ENCODE peak calls at places on chromosomes 12 and 14, in eight cellular contexts. E is hepatocyte, M is GM23248, S is HCT116, B is neural progenitor cell, L is PC-3, J is GM23338, H is SK-N-SH. R is an unnamed sample. For H3K79me2, the result is how much of the 10 kb centered on the place peaks cover.

GRCh38 chr14:76701981-76702380 is 59.3 kb upstream of the VASH1 start:
- DNase-seq in E (no peak), M (no peak), S (no peak), B (no peak), L (no peak), J (no peak), H (no peak), R (no peak)

GRCh38 chr12:40253936-40254335 is 29.1 kb downstream of the LRRK2 start:
- DNase-seq in E (no peak), M (peak), S (no peak), B (no peak), L (no peak), J (no peak), H (no peak), R (no peak)

GRCh38 chr12:32993404-32993803 is 96.8 kb upstream of the PKP2 start:
- DNase-seq in E (no peak), M (no peak), S (no peak), B (no peak), L (peak), J (no peak), H (no peak), R (no peak)

GRCh38 chr14:106657460-106657859 is 1131.1 kb downstream of the TMEM121 start:
- DNase-seq in E (no peak), M (no peak), S (no peak), B (no peak), L (no peak), J (no peak), H (peak), R (peak)

GRCh38 chr14:100434911-100435455 is 111.8 kb downstream of the SLC25A47 start:
- DNase-seq in E (no peak), M (no peak), S (no peak), B (no peak), L (no peak), J (no peak), H (no peak), R (no peak)

GRCh38 chr14:90777830-90778467 is 38.3 kb downstream of the TTC7B start:
- DNase-seq in E (no peak), M (no peak), S (no peak), B (no peak), L (no peak), J (no peak), H (no peak), R (no peak)

GRCh38 chr12:70661762-70662161 is 24.5 kb upstream of the PTPRB start:
- DNase-seq in E (no peak), M (peak), S (no peak), B (no peak), L (peak), J (no peak), H (no peak), R (no peak)

GRCh38 chr12:4383304-4383865 is 3.9 kb upstream of the FGF23 start:
- DNase-seq in E (peak), M (no peak), S (no peak), B (peak), L (no peak), J (peak), H (peak), R (peak)

GRCh38 chr12:62332598-62332997 is 72.4 kb downstream of the USP15 start:
- DNase-seq in E (no peak), M (peak), S (no peak), B (no peak), L (peak), J (no peak), H (no peak), R (no peak)

GRCh38 chr14:79084861-79085260 is 914.7 kb downstream of the NRXN3 start:
- DNase-seq in E (no peak), M (no peak), S (no peak), B (no peak), L (no peak), J (no peak), H (no peak), R (no peak)

GRCh38 chr12:48084066-48084465 is 21.8 kb downstream of the SENP1 start:
- DNase-seq in E (peak), M (peak), S (no peak), B (peak), L (peak), J (peak), H (peak), R (peak)

GRCh38 chr12:22304341-22304740 is 30.2 kb downstream of the ST8SIA1 start:
- DNase-seq in E (no peak), M (no peak), S (no peak), B (no peak), L (no peak), J (no peak), H (no peak), R (no peak)

GRCh38 chr12:23628836-23629235 is 320.6 kb downstream of the SOX5 start:
- DNase-seq in E (no peak), M (no peak), S (no peak), B (peak), L (no peak), J (peak), H (no peak), R (no peak)

GRCh38 chr14:66315548-66315947 is 170.6 kb upstream of the CCDC196 start:
- DNase-seq in E (no peak), M (no peak), S (no peak), B (peak), L (no peak), J (peak), H (no peak), R (no peak)

GRCh38 chr14:39175445-39176262 is 600 bp downstream of the PNN start:
- DNase-seq in E (peak), M (peak), S (no peak), B (peak), L (peak), J (peak), H (peak), R (peak)

GRCh38 chr12:95385246-95385645 is 88.7 kb upstream of the METAP2 start:
- DNase-seq in E (peak), M (peak), S (no peak), B (peak), L (no peak), J (peak), H (no peak), R (peak)

GRCh38 chr12:54526800-54527630 is 22.4 kb upstream of the PDE1B start:
- DNase-seq in E (peak), M (peak), S (peak), B (peak), L (peak), J (peak), H (no peak), R (peak)

GRCh38 chr14:100304825-100305445 is 1.3 kb downstream of the SLC25A29 start:
- DNase-seq in E (peak), M (peak), S (no peak), B (peak), L (peak), J (peak), H (no peak), R (no peak)

GRCh38 chr12:49296034-49296835 is 1.3 kb downstream of the PRPH start:
- DNase-seq in E (peak), M (peak), S (no peak), B (peak), L (peak), J (peak), H (peak), R (peak)

GRCh38 chr12:109715310-109716091 is 1.9 kb downstream of the FAM222A start:
- DNase-seq in E (no peak), M (peak), S (no peak), B (peak), L (no peak), J (peak), H (peak), R (no peak)

GRCh38 chr12:73374360-73374759 is 1102.2 kb downstream of the TRHDE start:
- DNase-seq in E (no peak), M (no peak), S (no peak), B (no peak), L (no peak), J (no peak), H (no peak), R (no peak)

GRCh38 chr12:94749890-94750289 is 99.5 kb upstream of the TMCC3 start:
- DNase-seq in E (no peak), M (no peak), S (no peak), B (no peak), L (no peak), J (no peak), H (no peak), R (no peak)

GRCh38 chr12:57534250-57534649 is 11.6 kb downstream of the MBD6 start:
- DNase-seq in E (no peak), M (no peak), S (no peak), B (no peak), L (no peak), J (no peak), H (no peak), R (no peak)

GRCh38 chr12:25558566-25558965 is 5.5 kb upstream of the LMNTD1 start:
- DNase-seq in E (no peak), M (peak), S (no peak), B (no peak), L (no peak), J (no peak), H (no peak), R (no peak)

GRCh38 chr12:56574210-56574609 is 52.6 kb downstream of the RBMS2 start:
- DNase-seq in E (no peak), M (peak), S (no peak), B (no peak), L (peak), J (no peak), H (no peak), R (no peak)

GRCh38 chr14:64541261-64541970 is 875 bp downstream of the HSPA2 start:
- DNase-seq in E (no peak), M (peak), S (no peak), B (no peak), L (no peak), J (peak), H (no peak), R (no peak)

GRCh38 chr14:64540208-64541202 is at the start of gene HSPA2:
- DNase-seq in E (peak), M (peak), S (peak), B (peak), L (peak), J (peak), H (peak), R (peak)

GRCh38 chr14:64542839-64543207 is 2.3 kb downstream of the HSPA2 start:
- DNase-seq in E (no peak), M (no peak), S (no peak), B (no peak), L (no peak), J (no peak), H (no peak), R (no peak)

GRCh38 chr14:64544607-64545312 is 4.2 kb downstream of the HSPA2 start:
- DNase-seq in E (no peak), M (no peak), S (no peak), B (no peak), L (no peak), J (peak), H (no peak), R (no peak)

DNA sequence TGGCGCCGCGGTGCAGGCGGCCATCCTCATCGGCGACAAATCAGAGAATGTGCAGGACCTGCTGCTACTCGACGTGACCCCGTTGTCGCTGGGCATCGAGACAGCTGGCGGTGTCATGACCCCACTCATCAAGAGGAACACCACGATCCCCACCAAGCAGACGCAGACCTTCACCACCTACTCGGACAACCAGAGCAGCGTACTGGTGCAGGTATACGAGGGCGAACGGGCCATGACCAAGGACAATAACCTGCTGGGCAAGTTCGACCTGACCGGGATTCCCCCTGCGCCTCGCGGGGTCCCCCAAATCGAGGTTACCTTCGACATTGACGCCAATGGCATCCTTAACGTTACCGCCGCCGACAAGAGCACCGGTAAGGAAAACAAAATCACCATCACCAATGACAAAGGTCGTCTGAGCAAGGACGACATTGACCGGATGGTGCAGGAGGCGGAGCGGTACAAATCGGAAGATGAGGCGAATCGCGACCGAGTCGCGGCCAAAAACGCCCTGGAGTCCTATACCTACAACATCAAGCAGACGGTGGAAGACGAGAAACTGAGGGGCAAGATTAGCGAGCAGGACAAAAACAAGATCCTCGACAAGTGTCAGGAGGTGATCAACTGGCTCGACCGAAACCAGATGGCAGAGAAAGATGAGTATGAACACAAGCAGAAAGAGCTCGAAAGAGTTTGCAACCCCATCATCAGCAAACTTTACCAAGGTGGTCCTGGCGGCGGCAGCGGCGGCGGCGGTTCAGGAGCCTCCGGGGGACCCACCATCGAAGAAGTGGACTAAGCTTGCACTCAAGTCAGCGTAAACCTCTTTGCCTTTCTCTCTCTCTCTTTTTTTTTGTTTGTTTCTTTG is 1.7 kb downstream of the HSPA2 start:
- DNase-seq in E (no peak), M (peak), S (no peak), B (no peak), L (no peak), J (peak), H (no peak), R (no peak)
- TF ChIP-seq EZH2phosphoT487 in E (no peak), M (no peak), S (no peak), B (no peak), L (no peak), J (no peak), H (no peak), R (no peak)

GRCh38 chr12:122873540-122873939 is 22.4 kb downstream of the VPS37B start:
- DNase-seq in E (no peak), M (no peak), S (no peak), B (no peak), L (no peak), J (no peak), H (no peak), R (no peak)
- H3K79me2 ChIP-seq in E (half or more), M (half or more), S (half or more), B (under half), L (half or more), J (under half), H (half or more), R (under half)

GRCh38 chr14:47391105-47391504 is 284.3 kb downstream of the MDGA2 start:
- DNase-seq in E (no peak), M (no peak), S (no peak), B (no peak), L (no peak), J (no peak), H (no peak), R (no peak)

GRCh38 chr14:47389520-47389919 is 285.9 kb downstream of the MDGA2 start:
- DNase-seq in E (no peak), M (no peak), S (no peak), B (peak), L (no peak), J (peak), H (no peak), R (no peak)

GRCh38 chr14:47392351-47392750 is 283.1 kb downstream of the MDGA2 start:
- DNase-seq in E (peak), M (no peak), S (no peak), B (no peak), L (peak), J (no peak), H (no peak), R (no peak)
- TF ChIP-seq EZH2phosphoT487 in E (no peak), M (no peak), S (no peak), B (no peak), L (no peak), J (no peak), H (no peak), R (no peak)

GRCh38 chr14:72033331-72033730 is 101.1 kb downstream of the RGS6 start:
- DNase-seq in E (no peak), M (no peak), S (no peak), B (no peak), L (peak), J (no peak), H (no peak), R (no peak)
- H3K79me2 ChIP-seq in E (under half), M (under half), S (under half), B (under half), L (under half), J (under half), H (under half), R (under half)

GRCh38 chr12:124191024-124191359 is 103.9 kb upstream of the RFLNA start:
- DNase-seq in E (no peak), M (peak), S (peak), B (peak), L (peak), J (peak), H (peak), R (peak)
- TF ChIP-seq EZH2phosphoT487 in E (no peak), M (no peak), S (no peak), B (no peak), L (no peak), J (no peak), H (no peak), R (no peak)